ENCODE peak calls at places on chromosomes 11 and 22, in nine cellular contexts. L, R, Y, C, H, U, S, A and M are unnamed samples. For H3K36me3, the result is how much of the 10 kb centered on the place peaks cover.

GRCh38 chr22:22508274-22509176 is at the start of gene ZNF280B:
- DNase-seq in L (peak), R (peak), Y (peak), C (peak), H (no peak), U (peak), S (peak), A (peak), M (peak)

GRCh38 chr11:127056338-127056971 is 55.9 kb upstream of the KIRREL3 start:
- DNase-seq in L (no peak), R (no peak), Y (no peak), C (no peak), H (no peak), U (no peak), S (no peak), A (no peak), M (no peak)

GRCh38 chr11:69801513-69802335 is 17.5 kb downstream of the FGF3 start:
- DNase-seq in L (no peak), R (peak), Y (no peak), C (no peak), H (no peak), U (peak), S (peak), A (no peak), M (no peak)

GRCh38 chr11:46659908-46660307 is 40.5 kb downstream of the ARHGAP1 start:
- DNase-seq in L (no peak), R (no peak), Y (peak), C (no peak), H (peak), U (no peak), S (no peak), A (no peak), M (no peak)

GRCh38 chr22:24178502-24179440 is 2.5 kb upstream of the SUSD2 start:
- DNase-seq in L (no peak), R (no peak), Y (no peak), C (no peak), H (no peak), U (no peak), S (no peak), A (no peak), M (no peak)

GRCh38 chr22:25806579-25806978 is 64.6 kb downstream of the MYO18B start:
- DNase-seq in L (no peak), R (no peak), Y (no peak), C (no peak), H (no peak), U (no peak), S (no peak), A (no peak), M (no peak)

GRCh38 chr11:74634537-74634936 is 42.2 kb downstream of the POLD3 start:
- DNase-seq in L (no peak), R (peak), Y (peak), C (no peak), H (no peak), U (peak), S (peak), A (peak), M (no peak)

GRCh38 chr22:19730141-19730661 is 6.9 kb downstream of the GP1BB start:
- DNase-seq in L (no peak), R (no peak), Y (no peak), C (no peak), H (no peak), U (no peak), S (no peak), A (no peak), M (no peak)

GRCh38 chr22:17917490-17917983 is 106.8 kb downstream of the MICAL3 start:
- DNase-seq in L (peak), R (no peak), Y (no peak), C (no peak), H (no peak), U (no peak), S (no peak), A (no peak), M (peak)

GRCh38 chr11:1749787-1750351 is 526 bp downstream of the IFITM10 start:
- DNase-seq in L (no peak), R (no peak), Y (peak), C (no peak), H (no peak), U (no peak), S (no peak), A (no peak), M (peak)

GRCh38 chr11:120020981-120021380 is 116.9 kb downstream of the TRIM29 start:
- DNase-seq in L (no peak), R (no peak), Y (no peak), C (no peak), H (no peak), U (no peak), S (no peak), A (no peak), M (no peak)

GRCh38 chr11:108906826-108907225 is 242.0 kb downstream of the DDX10 start:
- DNase-seq in L (no peak), R (no peak), Y (peak), C (no peak), H (no peak), U (no peak), S (peak), A (no peak), M (no peak)

GRCh38 chr11:67634366-67635230 is 4.9 kb upstream of the NUDT8 start:
- DNase-seq in L (no peak), R (no peak), Y (no peak), C (no peak), H (no peak), U (no peak), S (no peak), A (no peak), M (no peak)

GRCh38 chr22:17198188-17199130 is 20.8 kb downstream of the ADA2 start:
- DNase-seq in L (no peak), R (peak), Y (no peak), C (no peak), H (no peak), U (no peak), S (no peak), A (peak), M (peak)

GRCh38 chr11:61302550-61302949 is 7.4 kb upstream of the VWCE start:
- DNase-seq in L (no peak), R (no peak), Y (no peak), C (no peak), H (no peak), U (no peak), S (no peak), A (no peak), M (no peak)

GRCh38 chr11:60771879-60772525 is 13.1 kb upstream of the MS4A10 start:
- DNase-seq in L (no peak), R (no peak), Y (peak), C (no peak), H (no peak), U (no peak), S (peak), A (no peak), M (no peak)

GRCh38 chr11:74546752-74547151 is 45.6 kb upstream of the POLD3 start:
- DNase-seq in L (no peak), R (peak), Y (no peak), C (no peak), H (no peak), U (no peak), S (no peak), A (no peak), M (no peak)

GRCh38 chr22:48782326-48782725 is 1045.3 kb downstream of the BRD1 start:
- DNase-seq in L (peak), R (no peak), Y (no peak), C (no peak), H (peak), U (no peak), S (no peak), A (no peak), M (no peak)

GRCh38 chr11:68260484-68260883 is 11.3 kb downstream of the C11orf24 start:
- DNase-seq in L (no peak), R (no peak), Y (no peak), C (no peak), H (no peak), U (no peak), S (no peak), A (no peak), M (no peak)

GRCh38 chr11:14953904-14954303 is 18.2 kb downstream of the CALCA start:
- DNase-seq in L (no peak), R (no peak), Y (no peak), C (no peak), H (no peak), U (no peak), S (no peak), A (no peak), M (no peak)

GRCh38 chr11:17686185-17686980 is 33.0 kb upstream of the MYOD1 start:
- DNase-seq in L (no peak), R (no peak), Y (no peak), C (no peak), H (no peak), U (no peak), S (no peak), A (no peak), M (no peak)

GRCh38 chr11:28049338-28050216 is 58.4 kb downstream of the KIF18A start:
- DNase-seq in L (no peak), R (no peak), Y (peak), C (no peak), H (no peak), U (peak), S (peak), A (no peak), M (no peak)

DNA sequence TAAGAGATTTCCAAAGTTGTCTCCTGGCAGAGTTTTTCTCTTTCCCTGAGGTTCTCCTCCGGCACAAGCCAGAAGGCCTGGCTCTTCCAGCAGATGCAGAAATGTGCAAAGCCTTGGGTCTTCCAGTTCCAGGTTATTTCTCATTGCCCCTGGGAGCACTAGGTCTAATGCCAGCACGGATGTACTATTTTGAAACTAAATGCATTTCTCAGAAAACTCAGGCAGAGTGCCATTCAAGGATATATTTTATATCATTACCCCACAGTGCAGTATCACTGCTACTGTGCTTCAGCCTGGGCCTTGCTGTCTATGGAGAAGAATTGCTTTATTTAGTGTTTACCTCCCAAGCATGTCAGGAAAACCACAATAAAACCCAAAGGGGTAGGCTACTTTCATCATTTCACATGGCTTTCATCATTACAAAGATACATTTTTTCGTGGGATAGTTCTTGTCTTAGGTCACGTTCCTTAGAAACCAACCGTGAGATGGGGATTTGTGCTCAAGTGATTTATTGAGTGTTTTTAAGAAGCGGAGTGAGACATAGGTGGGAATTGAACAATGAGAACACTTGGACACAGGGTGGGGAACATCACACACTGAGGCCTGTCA is 22.4 kb upstream of the FZD4 start:
- DNase-seq in L (no peak), R (no peak), Y (no peak), C (no peak), H (no peak), U (no peak), S (no peak), A (no peak), M (no peak)
- TF ChIP-seq POLR2A in L (no peak), R (no peak), Y (no peak), C (no peak), H (no peak), U (no peak), S (no peak), A (no peak), M (no peak)

DNA sequence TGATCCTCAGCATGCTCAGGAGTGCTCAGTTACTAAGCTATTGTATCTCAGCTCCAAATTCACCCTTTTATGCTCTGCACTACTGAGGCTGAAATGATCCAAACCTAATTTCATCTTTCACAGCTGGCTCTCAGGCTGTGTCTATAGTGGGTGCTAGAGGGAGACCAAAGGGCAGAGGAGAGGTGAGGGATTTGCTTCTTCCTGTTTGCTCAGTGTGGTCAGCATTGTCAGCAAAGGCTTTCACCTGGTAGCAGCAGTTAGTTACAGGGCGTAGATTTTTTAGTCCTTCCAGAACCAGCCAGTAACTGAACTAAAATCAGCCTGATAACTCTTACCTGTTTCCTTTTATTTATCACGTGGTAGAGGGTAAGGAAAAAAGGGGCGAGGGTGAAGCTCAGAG is 33.2 kb downstream of the XRCC6 start:
- DNase-seq in L (no peak), R (no peak), Y (no peak), C (no peak), H (no peak), U (no peak), S (no peak), A (no peak), M (no peak)
- H3K36me3 ChIP-seq in L (half or more), R (under half), Y (half or more), C (under half), H (under half), U (half or more), S (under half), A (under half), M (half or more)

GRCh38 chr11:64869571-64870175 is 8.7 kb downstream of the EHD1 start:
- DNase-seq in L (no peak), R (no peak), Y (no peak), C (no peak), H (no peak), U (no peak), S (no peak), A (no peak), M (no peak)
- TF ChIP-seq POLR2A in L (no peak), R (no peak), Y (peak), C (no peak), H (no peak), U (no peak), S (no peak), A (no peak), M (no peak)

GRCh38 chr11:130202818-130203671 is 43.5 kb downstream of the ST14 start:
- DNase-seq in L (peak), R (no peak), Y (no peak), C (no peak), H (no peak), U (no peak), S (no peak), A (no peak), M (no peak)
- H3K36me3 ChIP-seq in L (half or more), R (under half), Y (under half), C (under half), H (under half), U (under half), S (under half), A (under half), M (under half)

GRCh38 chr11:65479184-65480145 is 19.4 kb upstream of the MALAT1 start:
- DNase-seq in L (no peak), R (peak), Y (peak), C (peak), H (no peak), U (no peak), S (peak), A (peak), M (peak)

GRCh38 chr11:65477271-65478029 is 21.4 kb upstream of the MALAT1 start:
- DNase-seq in L (peak), R (peak), Y (peak), C (peak), H (peak), U (no peak), S (peak), A (peak), M (peak)

GRCh38 chr11:65478411-65479183 is 20.2 kb upstream of the MALAT1 start:
- DNase-seq in L (no peak), R (peak), Y (peak), C (peak), H (no peak), U (no peak), S (no peak), A (peak), M (peak)

GRCh38 chr11:65473275-65473860 is 25.5 kb upstream of the MALAT1 start:
- DNase-seq in L (no peak), R (no peak), Y (peak), C (no peak), H (no peak), U (no peak), S (no peak), A (no peak), M (no peak)

DNA sequence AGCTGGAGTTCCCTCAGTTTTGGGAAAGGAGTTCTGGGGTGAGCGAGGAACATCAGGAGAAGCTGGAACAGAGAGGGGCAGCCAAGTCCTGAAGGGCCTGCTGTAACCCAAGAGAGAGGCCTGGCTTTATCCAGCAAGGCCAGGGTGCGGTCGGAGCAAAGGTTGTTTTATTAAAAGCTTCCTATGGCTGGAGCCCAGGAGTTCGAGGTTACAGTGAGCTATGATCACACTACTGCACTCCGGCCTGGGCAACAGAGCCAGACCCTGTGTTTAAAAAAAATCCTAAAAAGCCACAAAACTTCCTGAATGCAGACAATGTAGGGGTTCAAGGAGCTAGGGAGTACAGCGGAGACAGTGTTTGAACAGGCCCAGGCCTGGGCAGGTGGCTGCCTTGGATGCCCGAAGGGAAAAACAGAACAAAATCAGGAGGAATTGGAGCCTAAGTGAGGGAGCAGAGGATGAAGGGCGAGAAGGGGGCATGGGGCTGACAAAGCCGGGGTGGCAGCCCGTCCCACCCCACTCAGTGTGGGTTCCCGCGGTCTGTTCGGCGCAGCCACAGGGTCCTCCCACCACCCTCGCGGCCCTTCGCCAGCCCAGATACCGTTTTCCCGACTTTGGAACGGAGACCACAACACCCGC is 22.1 kb upstream of the MALAT1 start:
- DNase-seq in L (no peak), R (peak), Y (no peak), C (no peak), H (no peak), U (no peak), S (peak), A (no peak), M (no peak)
- TF ChIP-seq POLR2A in L (peak), R (no peak), Y (peak), C (no peak), H (no peak), U (no peak), S (peak), A (no peak), M (no peak)

DNA sequence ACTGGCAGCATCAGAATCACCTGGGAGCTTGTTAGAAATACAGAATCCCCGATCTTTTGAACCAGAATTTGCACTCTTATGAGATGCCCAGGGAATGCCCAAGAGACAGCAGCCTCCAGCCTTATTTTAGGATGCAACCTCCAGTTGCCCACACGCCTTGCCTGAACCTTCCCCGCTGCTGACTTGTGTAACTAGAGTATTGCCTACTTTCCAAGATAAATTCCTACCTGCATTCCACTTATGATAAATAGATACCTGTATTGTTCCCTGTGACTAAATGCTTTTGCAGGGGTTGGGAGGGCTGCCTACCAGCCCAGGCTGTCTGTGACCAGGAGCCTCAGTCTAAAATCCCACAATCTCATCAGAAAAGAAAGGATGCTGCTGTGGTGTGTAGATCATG is 44.3 kb upstream of the HMGXB4 start:
- DNase-seq in L (no peak), R (no peak), Y (no peak), C (no peak), H (no peak), U (no peak), S (no peak), A (no peak), M (no peak)
- H3K36me3 ChIP-seq in L (under half), R (under half), Y (under half), C (under half), H (under half), U (under half), S (under half), A (under half), M (under half)